ENCODE peak calls at places on chromosome 18, in eight cellular contexts. X is ecto neural progenitor cell, M is WERI-Rb-1, R is neuronal stem cell, V is spleen, T is SW 1271, W is sciatic nerve, E is nephron progenitor cell. H is an unnamed sample.

GRCh38 chr18:77648415-77648814 is 398.8 kb downstream of the GALR1 start:
- DNase-seq in X (no peak), M (no peak), R (no peak), V (no peak), T (no peak), W (no peak), E (no peak), H (no peak)

GRCh38 chr18:36297419-36298112 is at the start of gene FHOD3:
- DNase-seq in X (peak), M (peak), R (peak), V (no peak), T (peak), W (peak), E (peak), H (peak)

GRCh38 chr18:44637210-44638051 is 43.3 kb upstream of the SETBP1 start:
- DNase-seq in X (no peak), M (no peak), R (no peak), V (no peak), T (no peak), W (no peak), E (no peak), H (no peak)

GRCh38 chr18:62289047-62289446 is 36.1 kb upstream of the TNFRSF11A start:
- DNase-seq in X (no peak), M (no peak), R (no peak), V (no peak), T (no peak), W (no peak), E (no peak), H (no peak)

GRCh38 chr18:30970201-30970816 is 72.2 kb downstream of the DSC3 start:
- DNase-seq in X (no peak), M (no peak), R (no peak), V (no peak), T (peak), W (no peak), E (no peak), H (no peak)

GRCh38 chr18:46899274-46899948 is 17.9 kb downstream of the PIAS2 start:
- DNase-seq in X (no peak), M (no peak), R (peak), V (no peak), T (no peak), W (no peak), E (no peak), H (no peak)

GRCh38 chr18:79971986-79972385 is 7.5 kb downstream of the HSBP1L1 start:
- DNase-seq in X (no peak), M (no peak), R (no peak), V (no peak), T (no peak), W (peak), E (no peak), H (no peak)

GRCh38 chr18:49843131-49843530 is 29.8 kb upstream of the ACAA2 start:
- DNase-seq in X (no peak), M (no peak), R (no peak), V (no peak), T (no peak), W (no peak), E (no peak), H (no peak)

GRCh38 chr18:58882681-58883080 is 18.0 kb downstream of the ZNF532 start:
- DNase-seq in X (no peak), M (no peak), R (no peak), V (no peak), T (no peak), W (no peak), E (no peak), H (no peak)

GRCh38 chr18:36850527-36851201 is 21.7 kb downstream of the KIAA1328 start:
- DNase-seq in X (no peak), M (no peak), R (no peak), V (no peak), T (peak), W (no peak), E (no peak), H (no peak)

GRCh38 chr18:22005191-22005824 is 164.1 kb upstream of the GATA6 start:
- DNase-seq in X (no peak), M (no peak), R (no peak), V (no peak), T (no peak), W (no peak), E (no peak), H (peak)

GRCh38 chr18:3281456-3282400 is 19.8 kb downstream of the MYL12B start:
- DNase-seq in X (no peak), M (no peak), R (peak), V (no peak), T (peak), W (no peak), E (peak), H (no peak)

GRCh38 chr18:48875942-48876511 is 74.7 kb downstream of the SMAD7 start:
- DNase-seq in X (no peak), M (peak), R (no peak), V (peak), T (no peak), W (no peak), E (peak), H (peak)

GRCh38 chr18:57953883-57954282 is 90.1 kb upstream of the NEDD4L start:
- DNase-seq in X (no peak), M (no peak), R (no peak), V (no peak), T (no peak), W (no peak), E (no peak), H (no peak)

GRCh38 chr18:12703714-12704113 is 872 bp downstream of the PSMG2 start:
- DNase-seq in X (no peak), M (no peak), R (no peak), V (no peak), T (no peak), W (no peak), E (no peak), H (no peak)

GRCh38 chr18:55549474-55550104 is 38.4 kb downstream of the TCF4 start:
- DNase-seq in X (no peak), M (no peak), R (no peak), V (no peak), T (no peak), W (no peak), E (no peak), H (no peak)

GRCh38 chr18:10878703-10879102 is 270.7 kb downstream of the PIEZO2 start:
- DNase-seq in X (no peak), M (no peak), R (no peak), V (no peak), T (no peak), W (no peak), E (no peak), H (no peak)

GRCh38 chr18:28041366-28041765 is 135.6 kb downstream of the CDH2 start:
- DNase-seq in X (peak), M (peak), R (peak), V (no peak), T (no peak), W (no peak), E (no peak), H (no peak)

GRCh38 chr18:57768557-57769326 is 34.4 kb downstream of the ATP8B1 start:
- DNase-seq in X (no peak), M (no peak), R (no peak), V (no peak), T (no peak), W (no peak), E (no peak), H (no peak)

GRCh38 chr18:59015531-59016152 is 124.0 kb upstream of the SEC11C start:
- DNase-seq in X (no peak), M (no peak), R (no peak), V (no peak), T (no peak), W (no peak), E (no peak), H (no peak)

GRCh38 chr18:24917767-24918166 is 434.2 kb downstream of the ZNF521 start:
- DNase-seq in X (no peak), M (no peak), R (no peak), V (no peak), T (no peak), W (no peak), E (no peak), H (no peak)

GRCh38 chr18:23378470-23378764 is 74.7 kb upstream of the RIOK3 start:
- DNase-seq in X (no peak), M (no peak), R (no peak), V (no peak), T (peak), W (no peak), E (no peak), H (no peak)

GRCh38 chr18:1774261-1774660 is 797.0 kb downstream of the METTL4 start:
- DNase-seq in X (no peak), M (no peak), R (no peak), V (no peak), T (no peak), W (no peak), E (no peak), H (no peak)

GRCh38 chr18:55386545-55386944 is 201.4 kb downstream of the TCF4 start:
- DNase-seq in X (no peak), M (no peak), R (no peak), V (no peak), T (no peak), W (no peak), E (no peak), H (no peak)

GRCh38 chr18:27073404-27073830 is 111.7 kb downstream of the CHST9 start:
- DNase-seq in X (no peak), M (no peak), R (no peak), V (no peak), T (no peak), W (no peak), E (no peak), H (no peak)

GRCh38 chr18:36700955-36701354 is 127.8 kb downstream of the TPGS2 start:
- DNase-seq in X (no peak), M (no peak), R (no peak), V (no peak), T (no peak), W (no peak), E (no peak), H (no peak)

GRCh38 chr18:12307871-12308385 is at the start of gene TUBB6:
- DNase-seq in X (no peak), M (peak), R (peak), V (peak), T (peak), W (peak), E (peak), H (peak)

GRCh38 chr18:48441405-48441881 is 32.3 kb upstream of the ZBTB7C start:
- DNase-seq in X (no peak), M (peak), R (no peak), V (no peak), T (no peak), W (peak), E (peak), H (peak)

GRCh38 chr18:57802166-57802868 is 798 bp downstream of the ATP8B1 start:
- DNase-seq in X (peak), M (no peak), R (peak), V (peak), T (no peak), W (no peak), E (peak), H (no peak)

GRCh38 chr18:76985951-76986236 is 146.7 kb downstream of the MBP start:
- DNase-seq in X (peak), M (no peak), R (no peak), V (no peak), T (no peak), W (no peak), E (no peak), H (no peak)